ENCODE peak calls at places on chromosomes 11 and 22, in seven cellular contexts. One of them, this sample, is unnamed.

GRCh38 chr22:50105529-50106100 is 15.8 kb downstream of the MOV10L1 start:
- DNase-seq in suprapubic skin: peak
- DNase-seq in stomach: no peak
- DNase-seq in body of pancreas: no peak
- DNase-seq in GM12878: peak
- DNase-seq in HepG2: no peak
- DNase-seq in tibial nerve: no peak
- DNase-seq in this sample: no peak

GRCh38 chr11:76114238-76114637 is 92.1 kb downstream of the WNT11 start:
- DNase-seq in suprapubic skin: no peak
- DNase-seq in stomach: no peak
- DNase-seq in body of pancreas: no peak
- DNase-seq in GM12878: no peak
- DNase-seq in HepG2: no peak
- DNase-seq in tibial nerve: no peak
- DNase-seq in this sample: no peak

GRCh38 chr11:91396243-91397133 is 828.1 kb upstream of the FAT3 start:
- DNase-seq in suprapubic skin: no peak
- DNase-seq in stomach: no peak
- DNase-seq in body of pancreas: no peak
- DNase-seq in GM12878: no peak
- DNase-seq in HepG2: peak
- DNase-seq in tibial nerve: no peak
- DNase-seq in this sample: no peak

GRCh38 chr22:19848298-19849224 is 6.1 kb downstream of the GNB1L start:
- DNase-seq in suprapubic skin: no peak
- DNase-seq in stomach: peak
- DNase-seq in body of pancreas: peak
- DNase-seq in GM12878: no peak
- DNase-seq in HepG2: no peak
- DNase-seq in tibial nerve: no peak
- DNase-seq in this sample: peak

GRCh38 chr11:2584812-2585565 is 114.8 kb downstream of the KCNQ1OT1 start:
- DNase-seq in suprapubic skin: no peak
- DNase-seq in stomach: peak
- DNase-seq in body of pancreas: peak
- DNase-seq in GM12878: no peak
- DNase-seq in HepG2: no peak
- DNase-seq in tibial nerve: no peak
- DNase-seq in this sample: peak

GRCh38 chr22:27610863-27611786 is 190.4 kb downstream of the MN1 start:
- DNase-seq in suprapubic skin: no peak
- DNase-seq in stomach: no peak
- DNase-seq in body of pancreas: no peak
- DNase-seq in GM12878: no peak
- DNase-seq in HepG2: no peak
- DNase-seq in tibial nerve: no peak
- DNase-seq in this sample: peak

GRCh38 chr11:57490456-57491248 is 24.9 kb downstream of the SLC43A1 start:
- DNase-seq in suprapubic skin: no peak
- DNase-seq in stomach: no peak
- DNase-seq in body of pancreas: peak
- DNase-seq in GM12878: no peak
- DNase-seq in HepG2: no peak
- DNase-seq in tibial nerve: no peak
- DNase-seq in this sample: no peak

GRCh38 chr22:32701021-32701420 is 100.5 kb upstream of the TIMP3 start:
- DNase-seq in suprapubic skin: no peak
- DNase-seq in stomach: no peak
- DNase-seq in body of pancreas: no peak
- DNase-seq in GM12878: no peak
- DNase-seq in HepG2: no peak
- DNase-seq in tibial nerve: no peak
- DNase-seq in this sample: no peak

GRCh38 chr22:47147572-47147971 is 385.1 kb downstream of the TBC1D22A start:
- DNase-seq in suprapubic skin: no peak
- DNase-seq in stomach: no peak
- DNase-seq in body of pancreas: no peak
- DNase-seq in GM12878: no peak
- DNase-seq in HepG2: no peak
- DNase-seq in tibial nerve: no peak
- DNase-seq in this sample: no peak

GRCh38 chr11:66176650-66177049 is 91.8 kb upstream of the RAB1B start:
- DNase-seq in suprapubic skin: no peak
- DNase-seq in stomach: no peak
- DNase-seq in body of pancreas: no peak
- DNase-seq in GM12878: no peak
- DNase-seq in HepG2: no peak
- DNase-seq in tibial nerve: no peak
- DNase-seq in this sample: no peak

GRCh38 chr11:120306519-120307242 is 18.4 kb upstream of the TLCD5 start:
- DNase-seq in suprapubic skin: no peak
- DNase-seq in stomach: peak
- DNase-seq in body of pancreas: no peak
- DNase-seq in GM12878: no peak
- DNase-seq in HepG2: no peak
- DNase-seq in tibial nerve: no peak
- DNase-seq in this sample: no peak

GRCh38 chr22:28027453-28028448 is 108.7 kb upstream of the PITPNB start:
- DNase-seq in suprapubic skin: no peak
- DNase-seq in stomach: no peak
- DNase-seq in body of pancreas: no peak
- DNase-seq in GM12878: no peak
- DNase-seq in HepG2: no peak
- DNase-seq in tibial nerve: no peak
- DNase-seq in this sample: no peak

GRCh38 chr11:102630598-102631448 is 5.7 kb upstream of the MMP20 start:
- DNase-seq in suprapubic skin: no peak
- DNase-seq in stomach: no peak
- DNase-seq in body of pancreas: no peak
- DNase-seq in GM12878: no peak
- DNase-seq in HepG2: no peak
- DNase-seq in tibial nerve: no peak
- DNase-seq in this sample: no peak

GRCh38 chr22:26484360-26484706 is 656 bp downstream of the SRRD start:
- DNase-seq in suprapubic skin: no peak
- DNase-seq in stomach: no peak
- DNase-seq in body of pancreas: no peak
- DNase-seq in GM12878: no peak
- DNase-seq in HepG2: no peak
- DNase-seq in tibial nerve: no peak
- DNase-seq in this sample: no peak

GRCh38 chr11:26186389-26186788 is 145.5 kb upstream of the ANO3 start:
- DNase-seq in suprapubic skin: no peak
- DNase-seq in stomach: no peak
- DNase-seq in body of pancreas: no peak
- DNase-seq in GM12878: no peak
- DNase-seq in HepG2: no peak
- DNase-seq in tibial nerve: no peak
- DNase-seq in this sample: no peak

GRCh38 chr11:94776351-94777321 is 8.5 kb downstream of the AMOTL1 start:
- DNase-seq in suprapubic skin: no peak
- DNase-seq in stomach: peak
- DNase-seq in body of pancreas: peak
- DNase-seq in GM12878: no peak
- DNase-seq in HepG2: no peak
- DNase-seq in tibial nerve: no peak
- DNase-seq in this sample: no peak

GRCh38 chr11:61145228-61146005 is 15.8 kb downstream of the VPS37C start:
- DNase-seq in suprapubic skin: no peak
- DNase-seq in stomach: no peak
- DNase-seq in body of pancreas: peak
- DNase-seq in GM12878: no peak
- DNase-seq in HepG2: no peak
- DNase-seq in tibial nerve: no peak
- DNase-seq in this sample: no peak

GRCh38 chr11:61147271-61147670 is 14.0 kb downstream of the VPS37C start:
- DNase-seq in suprapubic skin: no peak
- DNase-seq in stomach: no peak
- DNase-seq in body of pancreas: peak
- DNase-seq in GM12878: no peak
- DNase-seq in HepG2: no peak
- DNase-seq in tibial nerve: no peak
- DNase-seq in this sample: no peak

GRCh38 chr11:61142424-61142823 is 18.8 kb downstream of the VPS37C start:
- DNase-seq in suprapubic skin: no peak
- DNase-seq in stomach: no peak
- DNase-seq in body of pancreas: no peak
- DNase-seq in GM12878: no peak
- DNase-seq in HepG2: no peak
- DNase-seq in tibial nerve: no peak
- DNase-seq in this sample: no peak

GRCh38 chr11:61146413-61146812 is 14.8 kb downstream of the VPS37C start:
- DNase-seq in suprapubic skin: no peak
- DNase-seq in stomach: no peak
- DNase-seq in body of pancreas: no peak
- DNase-seq in GM12878: no peak
- DNase-seq in HepG2: no peak
- DNase-seq in tibial nerve: no peak
- DNase-seq in this sample: no peak

GRCh38 chr11:61144511-61145179 is 16.6 kb downstream of the VPS37C start:
- DNase-seq in suprapubic skin: no peak
- DNase-seq in stomach: no peak
- DNase-seq in body of pancreas: peak
- DNase-seq in GM12878: no peak
- DNase-seq in HepG2: no peak
- DNase-seq in tibial nerve: no peak
- DNase-seq in this sample: no peak
- TF ChIP-seq POLR2A in suprapubic skin: no peak
- TF ChIP-seq POLR2A in stomach: no peak
- TF ChIP-seq POLR2A in body of pancreas: no peak
- TF ChIP-seq POLR2A in GM12878: no peak
- TF ChIP-seq POLR2A in HepG2: no peak
- TF ChIP-seq POLR2A in tibial nerve: no peak
- TF ChIP-seq POLR2A in this sample: no peak

GRCh38 chr11:21321530-21321929 is 652.1 kb downstream of the NELL1 start:
- DNase-seq in suprapubic skin: no peak
- DNase-seq in stomach: no peak
- DNase-seq in body of pancreas: no peak
- DNase-seq in GM12878: no peak
- DNase-seq in HepG2: no peak
- DNase-seq in tibial nerve: no peak
- DNase-seq in this sample: no peak

DNA sequence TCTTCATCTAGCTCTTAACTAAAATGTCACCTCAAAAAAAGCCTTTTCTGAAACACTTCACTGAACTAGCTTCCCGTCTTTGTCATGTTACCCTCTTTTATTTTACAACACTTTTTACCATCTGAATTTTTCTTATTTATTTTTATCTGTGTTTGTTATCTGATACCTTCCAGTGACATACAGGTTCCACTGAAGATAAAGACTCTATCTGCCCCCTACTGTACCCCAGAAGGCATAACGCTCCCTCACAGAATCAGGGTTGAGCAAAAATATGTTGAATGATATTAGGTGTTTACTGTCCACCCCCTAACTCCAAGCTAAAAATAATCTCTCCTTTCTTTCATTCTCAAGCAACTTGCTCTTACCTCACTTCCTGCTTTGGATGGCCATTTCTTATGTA is 654.2 kb downstream of the NELL1 start:
- DNase-seq in suprapubic skin: no peak
- DNase-seq in stomach: no peak
- DNase-seq in body of pancreas: no peak
- DNase-seq in GM12878: no peak
- DNase-seq in HepG2: no peak
- DNase-seq in tibial nerve: no peak
- DNase-seq in this sample: no peak
- TF ChIP-seq CTCF in suprapubic skin: no peak
- TF ChIP-seq CTCF in stomach: no peak
- TF ChIP-seq CTCF in body of pancreas: no peak
- TF ChIP-seq CTCF in GM12878: no peak
- TF ChIP-seq CTCF in HepG2: no peak
- TF ChIP-seq CTCF in tibial nerve: no peak
- TF ChIP-seq CTCF in this sample: no peak

GRCh38 chr11:73217131-73217809 is 811 bp upstream of the P2RY2 start:
- DNase-seq in suprapubic skin: no peak
- DNase-seq in stomach: no peak
- DNase-seq in body of pancreas: peak
- DNase-seq in GM12878: no peak
- DNase-seq in HepG2: no peak
- DNase-seq in tibial nerve: no peak
- DNase-seq in this sample: peak

GRCh38 chr11:73219396-73220285 is 1.6 kb downstream of the P2RY2 start:
- DNase-seq in suprapubic skin: no peak
- DNase-seq in stomach: no peak
- DNase-seq in body of pancreas: no peak
- DNase-seq in GM12878: no peak
- DNase-seq in HepG2: no peak
- DNase-seq in tibial nerve: no peak
- DNase-seq in this sample: no peak

GRCh38 chr11:73217810-73218105 is 323 bp upstream of the P2RY2 start:
- DNase-seq in suprapubic skin: no peak
- DNase-seq in stomach: no peak
- DNase-seq in body of pancreas: no peak
- DNase-seq in GM12878: no peak
- DNase-seq in HepG2: no peak
- DNase-seq in tibial nerve: no peak
- DNase-seq in this sample: no peak

GRCh38 chr11:73218830-73219215 is 742 bp downstream of the P2RY2 start:
- DNase-seq in suprapubic skin: no peak
- DNase-seq in stomach: no peak
- DNase-seq in body of pancreas: no peak
- DNase-seq in GM12878: no peak
- DNase-seq in HepG2: no peak
- DNase-seq in tibial nerve: no peak
- DNase-seq in this sample: no peak

GRCh38 chr11:73218106-73218829 is at the start of gene P2RY2:
- DNase-seq in suprapubic skin: no peak
- DNase-seq in stomach: peak
- DNase-seq in body of pancreas: peak
- DNase-seq in GM12878: no peak
- DNase-seq in HepG2: peak
- DNase-seq in tibial nerve: no peak
- DNase-seq in this sample: peak
- TF ChIP-seq POLR2A in suprapubic skin: no peak
- TF ChIP-seq POLR2A in stomach: no peak
- TF ChIP-seq POLR2A in body of pancreas: peak
- TF ChIP-seq POLR2A in GM12878: no peak
- TF ChIP-seq POLR2A in HepG2: no peak
- TF ChIP-seq POLR2A in tibial nerve: no peak
- TF ChIP-seq POLR2A in this sample: peak

DNA sequence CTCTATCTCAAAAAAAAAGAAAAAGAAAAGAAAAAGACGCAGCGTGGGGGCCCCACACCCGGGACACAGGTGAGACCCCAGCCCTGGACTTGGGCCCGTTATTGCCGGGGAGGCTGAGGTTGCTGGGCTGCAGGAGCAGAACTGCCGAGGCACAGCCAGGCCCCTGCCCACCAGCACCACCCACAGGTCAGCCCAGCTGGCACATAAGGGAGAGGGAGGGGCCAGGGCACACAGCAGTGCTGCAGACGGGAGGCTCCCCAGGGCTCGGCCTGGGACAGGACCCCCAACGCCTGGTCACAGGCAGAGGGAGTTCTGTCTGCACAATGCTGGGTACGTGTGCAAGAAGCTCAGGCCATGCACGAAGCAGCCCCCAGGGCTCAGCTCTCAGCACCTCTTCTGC is 18.5 kb downstream of the CHID1 start:
- DNase-seq in suprapubic skin: no peak
- DNase-seq in stomach: no peak
- DNase-seq in body of pancreas: no peak
- DNase-seq in GM12878: no peak
- DNase-seq in HepG2: no peak
- DNase-seq in tibial nerve: no peak
- DNase-seq in this sample: no peak
- TF ChIP-seq CTCF in suprapubic skin: no peak
- TF ChIP-seq CTCF in stomach: no peak
- TF ChIP-seq CTCF in body of pancreas: no peak
- TF ChIP-seq CTCF in GM12878: no peak
- TF ChIP-seq CTCF in HepG2: peak
- TF ChIP-seq CTCF in tibial nerve: no peak
- TF ChIP-seq CTCF in this sample: no peak